ENCODE peak calls at places on chromosomes 1 and 21, in four cellular contexts. One of them, this sample, is unnamed.

GRCh38 chr21:21003701-21004100 is 5.5 kb downstream of the NCAM2 start:
- DNase-seq in HuH-7.5: no peak
- DNase-seq in activated T-cell treated with anti-CD3 and anti-CD28 coated beads for 1 hour: no peak
- DNase-seq in fibroblast of mammary gland: peak; percentile 50
- DNase-seq in this sample: peak; percentile 35

GRCh38 chr1:8137406-8138244 is 111.5 kb upstream of the ERRFI1 start:
- DNase-seq in HuH-7.5: no peak
- DNase-seq in activated T-cell treated with anti-CD3 and anti-CD28 coated beads for 1 hour: no peak
- DNase-seq in fibroblast of mammary gland: peak; percentile 98
- DNase-seq in this sample: no peak

GRCh38 chr21:27173052-27173451 is 206.2 kb upstream of the ADAMTS5 start:
- DNase-seq in HuH-7.5: no peak
- DNase-seq in activated T-cell treated with anti-CD3 and anti-CD28 coated beads for 1 hour: no peak
- DNase-seq in fibroblast of mammary gland: peak; percentile 63
- DNase-seq in this sample: no peak

GRCh38 chr1:27994060-27994459 is 34.3 kb downstream of the XKR8 start:
- DNase-seq in HuH-7.5: no peak
- DNase-seq in activated T-cell treated with anti-CD3 and anti-CD28 coated beads for 1 hour: no peak
- DNase-seq in fibroblast of mammary gland: no peak
- DNase-seq in this sample: no peak

GRCh38 chr1:93607814-93608187 is 73.8 kb downstream of the BCAR3 start:
- DNase-seq in HuH-7.5: no peak
- DNase-seq in activated T-cell treated with anti-CD3 and anti-CD28 coated beads for 1 hour: no peak
- DNase-seq in fibroblast of mammary gland: peak; percentile 93
- DNase-seq in this sample: no peak

GRCh38 chr1:183554577-183554976 is 35.7 kb downstream of the NCF2 start:
- DNase-seq in HuH-7.5: no peak
- DNase-seq in activated T-cell treated with anti-CD3 and anti-CD28 coated beads for 1 hour: no peak
- DNase-seq in fibroblast of mammary gland: no peak
- DNase-seq in this sample: no peak

GRCh38 chr1:37485902-37486679 is 11.7 kb downstream of the ZC3H12A start:
- DNase-seq in HuH-7.5: no peak
- DNase-seq in activated T-cell treated with anti-CD3 and anti-CD28 coated beads for 1 hour: no peak
- DNase-seq in fibroblast of mammary gland: peak; percentile 62
- DNase-seq in this sample: no peak

GRCh38 chr1:158121604-158122254 is 59.0 kb upstream of the CD1D start:
- DNase-seq in HuH-7.5: peak; percentile 34
- DNase-seq in activated T-cell treated with anti-CD3 and anti-CD28 coated beads for 1 hour: no peak
- DNase-seq in fibroblast of mammary gland: peak; percentile 48
- DNase-seq in this sample: peak; percentile 67

GRCh38 chr1:30321996-30322858 is 401.2 kb downstream of the MATN1 start:
- DNase-seq in HuH-7.5: no peak
- DNase-seq in activated T-cell treated with anti-CD3 and anti-CD28 coated beads for 1 hour: no peak
- DNase-seq in fibroblast of mammary gland: no peak
- DNase-seq in this sample: no peak

GRCh38 chr1:213419369-213420030 is 368.5 kb downstream of the RPS6KC1 start:
- DNase-seq in HuH-7.5: peak; percentile 35
- DNase-seq in activated T-cell treated with anti-CD3 and anti-CD28 coated beads for 1 hour: no peak
- DNase-seq in fibroblast of mammary gland: peak; percentile 0
- DNase-seq in this sample: no peak

GRCh38 chr1:64878931-64879710 is 87.2 kb downstream of the JAK1 start:
- DNase-seq in HuH-7.5: no peak
- DNase-seq in activated T-cell treated with anti-CD3 and anti-CD28 coated beads for 1 hour: no peak
- DNase-seq in fibroblast of mammary gland: no peak
- DNase-seq in this sample: no peak

GRCh38 chr1:115655307-115655664 is 13.5 kb downstream of the VANGL1 start:
- DNase-seq in HuH-7.5: no peak
- DNase-seq in activated T-cell treated with anti-CD3 and anti-CD28 coated beads for 1 hour: no peak
- DNase-seq in fibroblast of mammary gland: no peak
- DNase-seq in this sample: no peak

GRCh38 chr1:17525996-17526686 is 13.4 kb upstream of the ARHGEF10L start:
- DNase-seq in HuH-7.5: no peak
- DNase-seq in activated T-cell treated with anti-CD3 and anti-CD28 coated beads for 1 hour: no peak
- DNase-seq in fibroblast of mammary gland: no peak
- DNase-seq in this sample: no peak

GRCh38 chr1:219945795-219946194 is 17.4 kb upstream of the SLC30A10 start:
- DNase-seq in HuH-7.5: no peak
- DNase-seq in activated T-cell treated with anti-CD3 and anti-CD28 coated beads for 1 hour: no peak
- DNase-seq in fibroblast of mammary gland: no peak
- DNase-seq in this sample: no peak

GRCh38 chr21:26736449-26736848 is 108.8 kb downstream of the ADAMTS1 start:
- DNase-seq in HuH-7.5: no peak
- DNase-seq in activated T-cell treated with anti-CD3 and anti-CD28 coated beads for 1 hour: no peak
- DNase-seq in fibroblast of mammary gland: no peak
- DNase-seq in this sample: no peak

GRCh38 chr1:114015075-114015474 is 35.8 kb downstream of the OLFML3 start:
- DNase-seq in HuH-7.5: no peak
- DNase-seq in activated T-cell treated with anti-CD3 and anti-CD28 coated beads for 1 hour: no peak
- DNase-seq in fibroblast of mammary gland: peak; percentile 45
- DNase-seq in this sample: no peak

GRCh38 chr1:47708658-47709301 is 270.9 kb downstream of the FOXD2 start:
- DNase-seq in HuH-7.5: peak; percentile 56
- DNase-seq in activated T-cell treated with anti-CD3 and anti-CD28 coated beads for 1 hour: no peak
- DNase-seq in fibroblast of mammary gland: no peak
- DNase-seq in this sample: peak; percentile 73

GRCh38 chr1:47769983-47770382 is 227.2 kb downstream of the TRABD2B start:
- DNase-seq in HuH-7.5: no peak
- DNase-seq in activated T-cell treated with anti-CD3 and anti-CD28 coated beads for 1 hour: no peak
- DNase-seq in fibroblast of mammary gland: no peak
- DNase-seq in this sample: no peak

GRCh38 chr21:23837564-23837963 is 1769.7 kb downstream of the MRPL39 start:
- DNase-seq in HuH-7.5: no peak
- DNase-seq in activated T-cell treated with anti-CD3 and anti-CD28 coated beads for 1 hour: no peak
- DNase-seq in fibroblast of mammary gland: no peak
- DNase-seq in this sample: no peak

GRCh38 chr21:46082638-46083270 is 15.2 kb upstream of the COL6A2 start:
- DNase-seq in HuH-7.5: no peak
- DNase-seq in activated T-cell treated with anti-CD3 and anti-CD28 coated beads for 1 hour: no peak
- DNase-seq in fibroblast of mammary gland: no peak
- DNase-seq in this sample: peak; percentile 30

This sample was measured in Caco-2.